ENCODE peak calls at places on chromosomes 4 and X, in seven cellular contexts. T is GM23248; A is adipocyte; E is GM23338; P is PC-9; O is stimulated activated CD4-positive, alpha-beta T cell treated with anti-CD3 and anti-CD28 coated beads, TNF-alpha, amount 100 ng/mL, for 4 hours; G is mucosa of descending colon. J is an unnamed sample.

GRCh38 chr4:74327751-74328150 is 19.5 kb downstream of the EPGN start:
- DNase-seq in P (no peak), T (peak; percentile 52), A (no peak), E (no peak), O (no peak), G (no peak), J (peak; percentile 26)

GRCh38 chrX:54482839-54483593 is 13.0 kb downstream of the FGD1 start:
- DNase-seq in T (peak; percentile 55), O (no peak), P (no peak), A (no peak), G (peak; percentile 23), E (peak; percentile 59), J (no peak)

GRCh38 chr4:3522651-3523050 is 9.6 kb downstream of the LRPAP1 start:
- DNase-seq in E (no peak), P (no peak), T (no peak), A (no peak), G (no peak), O (no peak), J (no peak)

GRCh38 chrX:108307408-108308085 is 130.7 kb downstream of the COL4A6 start:
- DNase-seq in P (no peak), E (no peak), O (no peak), G (no peak), T (no peak), A (peak; percentile 43), J (no peak)

GRCh38 chrX:54067741-54068140 is 23.5 kb upstream of the PHF8 start:
- DNase-seq in E (no peak), T (no peak), G (no peak), O (no peak), P (no peak), A (no peak), J (no peak)

GRCh38 chr4:851701-852430 is 25.9 kb upstream of the CPLX1 start:
- DNase-seq in G (no peak), E (no peak), O (no peak), P (no peak), A (no peak), T (no peak), J (no peak)

GRCh38 chrX:14864626-14865025 is 8.2 kb downstream of the FANCB start:
- DNase-seq in P (no peak), E (no peak), O (no peak), T (peak; percentile 48), A (peak; percentile 38), G (no peak), J (peak; percentile 55)

GRCh38 chr4:41205130-41205529 is 9.2 kb downstream of the APBB2 start:
- DNase-seq in T (no peak), G (no peak), P (no peak), O (no peak), A (no peak), E (no peak), J (no peak)

GRCh38 chrX:19440713-19441112 is 74.6 kb downstream of the MAP3K15 start:
- DNase-seq in G (peak; percentile 1), P (no peak), O (no peak), E (no peak), A (no peak), T (peak; percentile 3), J (peak; percentile 3)

GRCh38 chr4:78002260-78002659 is 54.9 kb upstream of the FRAS1 start:
- DNase-seq in O (no peak), A (peak; percentile 22), P (no peak), T (no peak), G (no peak), E (peak; percentile 72), J (no peak)

GRCh38 chrX:19030805-19031204 is 46.9 kb upstream of the PHKA2 start:
- DNase-seq in A (no peak), G (no peak), O (no peak), T (no peak), P (no peak), E (no peak), J (no peak)

GRCh38 chr4:183422962-183423653 is 21.3 kb upstream of the CDKN2AIP start:
- DNase-seq in O (no peak), E (no peak), A (peak; percentile 48), G (no peak), T (peak; percentile 64), P (peak; percentile 90), J (peak; percentile 36)

GRCh38 chr4:51884606-51885005 is 41.7 kb downstream of the DCUN1D4 start:
- DNase-seq in E (peak; percentile 44), G (no peak), P (no peak), O (no peak), A (no peak), T (no peak), J (no peak)

GRCh38 chrX:48474127-48474526 is 1.9 kb upstream of the FTSJ1 start:
- DNase-seq in T (peak; percentile 52), E (peak; percentile 44), G (no peak), P (no peak), A (no peak), O (no peak), J (no peak)

GRCh38 chrX:13216139-13216538 is 103.7 kb downstream of the ATXN3L start:
- DNase-seq in G (no peak), O (no peak), T (peak; percentile 16), P (no peak), E (no peak), A (peak; percentile 33), J (no peak)

GRCh38 chrX:100381613-100382012 is 28.5 kb downstream of the PCDH19 start:
- DNase-seq in T (peak; percentile 32), O (no peak), G (no peak), E (no peak), A (peak; percentile 0), P (no peak), J (no peak)

GRCh38 chr4:3257691-3258482 is 8.9 kb downstream of the MSANTD1 start:
- DNase-seq in P (peak; percentile 83), O (no peak), A (no peak), E (no peak), G (no peak), T (peak; percentile 82), J (peak; percentile 27)

GRCh38 chrX:47804315-47804714 is 32.4 kb upstream of the ZNF81 start:
- DNase-seq in P (no peak), O (no peak), A (no peak), T (no peak), G (no peak), E (no peak), J (no peak)

GRCh38 chr4:3747582-3747906 is 18.6 kb upstream of the ADRA2C start:
- DNase-seq in G (no peak), E (peak; percentile 83), T (peak; percentile 28), A (peak; percentile 25), O (no peak), P (no peak), J (no peak)